ENCODE peak calls at places on chromosomes 3 and 15, in six cellular contexts. X, W, H, U, J and L are unnamed samples.
A peak's percentile ranks its signal among the peaks of the same experiment; 100 is the strongest.

GRCh38 chr3:66253790-66254620 is 33.2 kb downstream of the SLC25A26 start:
- DNase-seq in X (peak; percentile 28), W (no peak), H (no peak), U (no peak), J (no peak), L (peak; percentile 64)

GRCh38 chr3:52047295-52047960 is 8.9 kb downstream of the DUSP7 start:
- DNase-seq in X (no peak), W (no peak), H (no peak), U (no peak), J (no peak), L (peak; percentile 89)

GRCh38 chr3:12483364-12483763 is 916 bp upstream of the TSEN2 start:
- DNase-seq in X (no peak), W (no peak), H (no peak), U (no peak), J (no peak), L (no peak)

GRCh38 chr3:99711361-99711760 is 73.0 kb downstream of the COL8A1 start:
- DNase-seq in X (no peak), W (peak; percentile 25), H (no peak), U (no peak), J (no peak), L (no peak)

GRCh38 chr3:16189201-16189600 is 14.7 kb downstream of the GALNT15 start:
- DNase-seq in X (no peak), W (no peak), H (no peak), U (no peak), J (no peak), L (no peak)

GRCh38 chr15:42845581-42845980 is 75.0 kb downstream of the TTBK2 start:
- DNase-seq in X (no peak), W (no peak), H (no peak), U (no peak), J (no peak), L (no peak)

GRCh38 chr3:186318135-186318534 is 43.9 kb downstream of the DGKG start:
- DNase-seq in X (no peak), W (no peak), H (no peak), U (no peak), J (no peak), L (no peak)

GRCh38 chr3:9787714-9788113 is 4.6 kb downstream of the TADA3 start:
- DNase-seq in X (no peak), W (no peak), H (no peak), U (no peak), J (no peak), L (no peak)

GRCh38 chr3:126261037-126261436 is 80.7 kb upstream of the ALDH1L1 start:
- DNase-seq in X (peak; percentile 55), W (peak; percentile 72), H (peak; percentile 89), U (peak; percentile 92), J (no peak), L (peak; percentile 74)

GRCh38 chr3:132726341-132726823 is 4.2 kb upstream of the NPHP3 start:
- DNase-seq in X (peak; percentile 14), W (no peak), H (no peak), U (no peak), J (peak; percentile 19), L (peak; percentile 86)

GRCh38 chr3:167031364-167032049 is 348.6 kb downstream of the ZBBX start:
- DNase-seq in X (no peak), W (no peak), H (no peak), U (no peak), J (no peak), L (no peak)

GRCh38 chr3:36911990-36912804 is 32.7 kb downstream of the TRANK1 start:
- DNase-seq in X (peak; percentile 69), W (no peak), H (peak; percentile 50), U (no peak), J (no peak), L (peak; percentile 80)

GRCh38 chr15:80558631-80559319 is 136.3 kb upstream of the ABHD17C start:
- DNase-seq in X (no peak), W (no peak), H (no peak), U (no peak), J (no peak), L (no peak)

GRCh38 chr3:9204253-9205005 is 45.0 kb downstream of the SRGAP3 start:
- DNase-seq in X (peak; percentile 40), W (no peak), H (no peak), U (no peak), J (peak; percentile 59), L (no peak)

GRCh38 chr3:172653004-172653403 is 57.9 kb downstream of the NCEH1 start:
- DNase-seq in X (no peak), W (no peak), H (no peak), U (no peak), J (no peak), L (no peak)

GRCh38 chr15:70867911-70868467 is 14.0 kb upstream of the LARP6 start:
- DNase-seq in X (peak; percentile 26), W (peak; percentile 34), H (no peak), U (peak; percentile 82), J (peak; percentile 65), L (peak; percentile 52)

GRCh38 chr3:149969110-149969944 is 1.4 kb downstream of the PFN2 start:
- DNase-seq in X (peak; percentile 83), W (peak; percentile 47), H (no peak), U (peak; percentile 74), J (peak; percentile 46), L (peak; percentile 90)

GRCh38 chr3:59426851-59427565 is 377.2 kb upstream of the CFAP20DC start:
- DNase-seq in X (no peak), W (no peak), H (peak; percentile 57), U (no peak), J (no peak), L (peak; percentile 78)

GRCh38 chr15:63155486-63155885 is 1.8 kb downstream of the RPS27L start:
- DNase-seq in X (no peak), W (no peak), H (no peak), U (no peak), J (no peak), L (no peak)

GRCh38 chr3:127833281-127834032 is 11.1 kb upstream of the MGLL start:
- DNase-seq in X (no peak), W (no peak), H (no peak), U (no peak), J (no peak), L (no peak)

GRCh38 chr3:20394243-20394642 is 208.2 kb upstream of the SGO1 start:
- DNase-seq in X (no peak), W (no peak), H (no peak), U (no peak), J (no peak), L (peak; percentile 23)

DNA sequence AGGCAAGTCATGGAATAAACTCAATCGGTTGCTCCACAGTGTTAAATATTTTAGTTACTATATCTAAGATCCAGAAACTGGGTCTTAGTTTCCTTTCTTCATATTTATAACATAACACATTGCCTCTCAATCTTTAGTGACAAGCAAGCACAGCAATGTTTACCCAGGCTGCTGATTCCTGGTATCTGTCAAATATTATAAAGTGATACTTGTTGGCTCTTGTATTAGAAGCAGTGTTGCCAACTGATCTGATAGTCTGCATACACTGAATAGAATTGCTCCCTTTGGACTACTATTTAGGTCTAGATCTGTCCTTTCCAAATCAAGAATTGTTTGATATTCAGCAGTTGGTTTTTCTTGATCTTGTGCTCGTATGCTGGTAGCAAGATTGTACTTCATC is 7.2 kb upstream of the HHLA2 start:
- DNase-seq in X (no peak), W (no peak), H (no peak), U (no peak), J (no peak), L (no peak)
- H3K27ac ChIP-seq in X (no peak overlapping the region), W (no peak overlapping the region), H (no peak overlapping the region), U (no peak overlapping the region), J (no peak overlapping the region), L (no peak overlapping the region)

GRCh38 chr3:111080357-111080937 is 8.8 kb downstream of the NECTIN3 start:
- DNase-seq in X (peak; percentile 36), W (no peak), H (no peak), U (no peak), J (peak; percentile 30), L (no peak)
- TF ChIP-seq CTCF in X (peak; percentile 75), W (peak; percentile 48), H (no peak), U (peak; percentile 38), J (peak; percentile 74), L (peak; percentile 59)

GRCh38 chr3:101849714-101850326 is 506 bp downstream of the NFKBIZ start:
- DNase-seq in X (no peak), W (peak; percentile 45), H (no peak), U (peak; percentile 74), J (peak; percentile 76), L (peak; percentile 85)

GRCh38 chr3:101848754-101849713 is at the start of gene NFKBIZ:
- DNase-seq in X (peak; percentile 97), W (peak; percentile 96), H (no peak), U (peak; percentile 98), J (peak; percentile 99), L (peak; percentile 99)

GRCh38 chr3:101847328-101847727 is 2.0 kb upstream of the NFKBIZ start:
- DNase-seq in X (no peak), W (no peak), H (no peak), U (no peak), J (no peak), L (no peak)

GRCh38 chr3:101846709-101847108 is 2.6 kb upstream of the NFKBIZ start:
- DNase-seq in X (no peak), W (no peak), H (no peak), U (no peak), J (no peak), L (no peak)

GRCh38 chr3:101848326-101848725 is 988 bp upstream of the NFKBIZ start:
- DNase-seq in X (no peak), W (no peak), H (no peak), U (no peak), J (no peak), L (no peak)
- H3K27ac ChIP-seq in X (peak overlapping the region; percentile 94), W (peak overlapping the region; percentile 97), H (no peak overlapping the region), U (peak overlapping the region; percentile 94), J (peak overlapping the region; percentile 71), L (peak overlapping the region; percentile 84)

DNA sequence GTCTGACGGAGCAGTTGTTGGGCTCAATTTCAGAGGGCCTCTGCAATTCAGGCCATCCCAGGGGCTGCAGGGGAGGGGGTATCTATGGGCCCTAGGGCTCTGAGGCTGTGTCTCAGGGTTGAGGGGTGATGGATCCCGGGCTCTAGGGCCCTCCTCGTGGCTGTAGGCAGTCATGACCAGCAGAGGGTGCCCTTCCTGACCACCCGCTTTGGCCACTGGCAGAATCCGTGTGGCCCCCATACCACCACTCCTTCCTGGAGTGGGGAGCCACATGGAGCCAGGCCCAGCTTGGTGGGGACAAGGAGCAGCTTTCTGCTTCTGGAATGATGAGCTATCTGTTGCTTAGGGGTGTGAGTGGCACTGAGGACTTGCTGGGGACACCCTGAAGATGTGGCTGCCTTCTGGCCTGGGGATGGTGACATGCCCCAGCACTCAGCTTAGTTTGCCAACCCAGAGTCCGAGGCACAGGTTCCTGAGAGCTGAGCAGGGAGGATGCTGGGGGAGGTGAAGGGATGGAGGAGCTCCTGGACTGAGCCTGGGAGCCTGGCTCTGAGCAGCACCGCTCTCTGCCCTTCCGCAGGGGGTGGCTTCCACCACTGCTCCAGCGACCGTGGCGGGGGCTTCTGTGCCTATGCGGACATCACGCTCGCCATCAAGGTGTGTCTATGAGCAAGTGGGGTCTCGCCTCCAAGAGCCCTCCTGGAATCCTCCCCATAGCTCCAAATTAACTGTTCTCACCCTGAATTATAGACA is 20.2 kb downstream of the HDAC11 start:
- DNase-seq in X (no peak), W (no peak), H (no peak), U (no peak), J (peak; percentile 79), L (peak; percentile 93)
- TF ChIP-seq CTCF in X (peak; percentile 42), W (peak; percentile 29), H (peak; percentile 53), U (no peak), J (peak; percentile 63), L (peak; percentile 61)